ENCODE peak calls at places on chromosomes 12 and 14, in eight cellular contexts. O is ascending aorta, K is A549, W is BE2C, Q is nephron progenitor cell, H is pancreas, E is cardiac fibroblast, L is AG10803. I is an unnamed sample.

GRCh38 chr12:20184514-20184913 is 183.8 kb upstream of the PDE3A start:
- DNase-seq in O (no peak), K (no peak), W (no peak), Q (no peak), H (no peak), E (no peak), L (no peak), I (no peak)

GRCh38 chr14:82029038-82029437 is 495.4 kb upstream of the SEL1L start:
- DNase-seq in O (no peak), K (no peak), W (no peak), Q (no peak), H (no peak), E (no peak), L (no peak), I (no peak)

GRCh38 chr14:105636935-105637334 is 110.6 kb downstream of the TMEM121 start:
- DNase-seq in O (no peak), K (no peak), W (no peak), Q (no peak), H (no peak), E (no peak), L (no peak), I (no peak)

GRCh38 chr12:124286414-124286813 is 8.5 kb upstream of the RFLNA start:
- DNase-seq in O (no peak), K (no peak), W (peak; percentile 89), Q (no peak), H (no peak), E (peak; percentile 47), L (no peak), I (no peak)

GRCh38 chr14:31692376-31692781 is 131.2 kb downstream of the NUBPL start:
- DNase-seq in O (no peak), K (no peak), W (no peak), Q (no peak), H (no peak), E (peak; percentile 41), L (peak; percentile 59), I (no peak)

GRCh38 chr14:102805941-102806340 is 28.7 kb downstream of the TRAF3 start:
- DNase-seq in O (no peak), K (no peak), W (no peak), Q (no peak), H (no peak), E (no peak), L (no peak), I (no peak)

GRCh38 chr12:117119592-117120198 is 20.5 kb upstream of the TESC start:
- DNase-seq in O (no peak), K (peak; percentile 56), W (peak; percentile 42), Q (peak; percentile 34), H (no peak), E (no peak), L (no peak), I (no peak)

GRCh38 chr12:116284401-116284800 is 6.9 kb upstream of the MED13L start:
- DNase-seq in O (no peak), K (no peak), W (no peak), Q (no peak), H (no peak), E (peak; percentile 80), L (no peak), I (no peak)

GRCh38 chr12:72872986-72873385 is 600.8 kb downstream of the TRHDE start:
- DNase-seq in O (no peak), K (no peak), W (no peak), Q (peak; percentile 3), H (no peak), E (no peak), L (no peak), I (no peak)

GRCh38 chr14:91290986-91291385 is 46.5 kb upstream of the GPR68 start:
- DNase-seq in O (no peak), K (no peak), W (no peak), Q (no peak), H (no peak), E (no peak), L (no peak), I (no peak)

GRCh38 chr12:2160043-2160442 is 107.3 kb downstream of the CACNA1C start:
- DNase-seq in O (no peak), K (no peak), W (no peak), Q (no peak), H (no peak), E (no peak), L (peak; percentile 36), I (no peak)

GRCh38 chr12:47249719-47250506 is 170.2 kb upstream of the AMIGO2 start:
- DNase-seq in O (no peak), K (no peak), W (no peak), Q (no peak), H (no peak), E (peak; percentile 75), L (no peak), I (no peak)

GRCh38 chr14:60753264-60754126 is 18.9 kb downstream of the MNAT1 start:
- DNase-seq in O (no peak), K (no peak), W (no peak), Q (no peak), H (no peak), E (peak; percentile 10), L (peak; percentile 61), I (no peak)

GRCh38 chr14:53900499-53900898 is 56.1 kb downstream of the BMP4 start:
- DNase-seq in O (no peak), K (no peak), W (no peak), Q (no peak), H (no peak), E (no peak), L (peak; percentile 63), I (no peak)

GRCh38 chr14:96160913-96161310 is 43.7 kb upstream of the BDKRB2 start:
- DNase-seq in O (no peak), K (no peak), W (no peak), Q (no peak), H (no peak), E (no peak), L (no peak), I (no peak)

DNA sequence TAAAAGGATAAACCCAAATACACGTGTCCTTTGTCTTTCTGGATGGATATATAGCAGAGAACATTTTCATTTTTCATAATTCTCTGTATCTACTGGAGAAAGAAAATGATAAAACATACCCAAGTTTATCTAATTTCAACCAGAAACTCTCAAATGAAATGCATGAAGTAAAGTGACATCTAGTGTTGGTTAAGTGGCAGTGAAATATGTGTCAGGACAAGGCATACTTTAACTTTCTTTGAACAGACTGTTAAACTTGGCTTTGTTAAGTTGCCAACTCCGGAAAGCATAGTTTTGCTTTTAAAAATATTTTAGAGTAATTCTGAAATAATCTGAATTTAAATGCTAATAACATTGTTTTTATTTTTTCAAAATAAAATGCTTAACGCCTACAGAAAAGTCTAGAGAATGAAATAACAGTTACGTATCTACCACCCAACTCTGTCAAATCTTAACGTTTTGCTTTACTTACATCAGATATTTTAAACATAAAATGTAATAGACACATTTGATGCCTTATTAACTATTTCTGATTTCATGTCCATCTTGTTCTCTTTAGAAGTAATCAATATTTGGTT is 25.2 kb upstream of the NTN4 start:
- DNase-seq in O (no peak), K (peak; percentile 43), W (no peak), Q (no peak), H (no peak), E (peak; percentile 63), L (peak; percentile 54), I (no peak)
- TF ChIP-seq CTCF in O (peak; percentile 62), K (peak; percentile 92), W (peak; percentile 73), Q (peak; percentile 60), H (peak; percentile 66), E (peak; percentile 74), L (peak; percentile 91), I (peak; percentile 57)

DNA sequence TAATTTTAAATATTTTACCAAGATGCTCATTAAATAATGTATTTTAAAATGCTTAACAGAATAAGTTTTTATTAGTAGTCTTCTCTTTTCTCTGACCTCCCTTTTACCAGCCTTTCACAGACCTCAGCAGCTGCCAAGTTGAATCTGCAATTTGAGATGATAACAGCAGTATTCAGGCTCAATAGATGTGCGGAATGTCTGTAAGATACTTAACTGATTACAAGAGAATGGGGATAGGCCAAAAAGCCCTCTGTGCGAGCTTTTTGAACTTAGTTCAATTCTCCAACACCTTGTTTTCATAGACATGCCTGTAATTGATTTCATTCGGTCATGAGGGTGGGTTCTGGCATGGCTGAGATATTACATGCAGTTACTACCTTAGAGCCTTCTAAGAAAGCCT is 277.3 kb downstream of the TMTC2 start:
- DNase-seq in O (no peak), K (no peak), W (no peak), Q (no peak), H (no peak), E (no peak), L (no peak), I (no peak)
- TF ChIP-seq CTCF in O (no peak), K (no peak), W (no peak), Q (no peak), H (no peak), E (no peak), L (no peak), I (no peak)

DNA sequence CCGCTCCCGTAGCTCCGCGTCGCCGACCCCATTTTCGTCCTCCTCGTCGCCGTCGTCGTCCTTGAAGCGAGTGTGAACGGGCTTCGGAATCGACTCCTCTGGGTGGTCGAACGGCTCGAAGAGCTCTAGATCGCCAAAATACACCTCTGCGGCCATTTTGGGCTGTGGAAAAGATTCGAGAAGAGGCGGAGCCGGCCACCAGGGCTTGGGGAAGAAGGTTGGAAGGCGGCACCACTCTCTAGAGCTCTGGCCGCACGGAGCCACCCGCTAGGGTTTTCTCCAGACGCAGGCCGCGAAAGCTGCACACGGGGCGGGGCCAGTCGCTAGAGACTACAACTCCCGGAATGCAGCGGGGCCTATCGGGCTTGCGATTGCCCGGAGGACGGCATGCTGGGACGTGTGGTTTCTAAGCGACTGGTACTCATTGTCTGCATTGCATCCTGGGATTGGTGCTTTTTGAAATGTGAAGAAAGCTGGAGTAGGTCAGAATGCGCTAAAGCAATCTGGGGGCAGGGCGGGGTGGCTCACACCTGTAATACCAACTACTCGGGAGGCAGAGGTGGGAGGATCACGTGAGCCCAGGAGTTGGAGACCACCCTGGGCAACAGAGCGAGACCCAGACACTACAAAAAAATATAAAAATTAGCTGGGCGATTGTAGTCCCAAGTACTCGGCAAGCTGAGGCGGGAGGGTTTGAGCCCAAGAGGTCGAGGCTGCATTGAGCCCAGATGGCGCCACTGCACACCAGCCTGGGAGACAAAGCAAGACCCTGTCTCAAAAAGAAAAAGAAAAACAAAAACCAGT is at the start of gene ZCCHC8:
- DNase-seq in O (peak; percentile 97), K (peak; percentile 98), W (peak; percentile 98), Q (peak; percentile 94), H (peak; percentile 98), E (peak; percentile 98), L (peak; percentile 98), I (peak; percentile 39)
- TF ChIP-seq CTCF in O (no peak), K (peak; percentile 30), W (peak; percentile 19), Q (no peak), H (no peak), E (no peak), L (peak; percentile 7), I (peak; percentile 11)

DNA sequence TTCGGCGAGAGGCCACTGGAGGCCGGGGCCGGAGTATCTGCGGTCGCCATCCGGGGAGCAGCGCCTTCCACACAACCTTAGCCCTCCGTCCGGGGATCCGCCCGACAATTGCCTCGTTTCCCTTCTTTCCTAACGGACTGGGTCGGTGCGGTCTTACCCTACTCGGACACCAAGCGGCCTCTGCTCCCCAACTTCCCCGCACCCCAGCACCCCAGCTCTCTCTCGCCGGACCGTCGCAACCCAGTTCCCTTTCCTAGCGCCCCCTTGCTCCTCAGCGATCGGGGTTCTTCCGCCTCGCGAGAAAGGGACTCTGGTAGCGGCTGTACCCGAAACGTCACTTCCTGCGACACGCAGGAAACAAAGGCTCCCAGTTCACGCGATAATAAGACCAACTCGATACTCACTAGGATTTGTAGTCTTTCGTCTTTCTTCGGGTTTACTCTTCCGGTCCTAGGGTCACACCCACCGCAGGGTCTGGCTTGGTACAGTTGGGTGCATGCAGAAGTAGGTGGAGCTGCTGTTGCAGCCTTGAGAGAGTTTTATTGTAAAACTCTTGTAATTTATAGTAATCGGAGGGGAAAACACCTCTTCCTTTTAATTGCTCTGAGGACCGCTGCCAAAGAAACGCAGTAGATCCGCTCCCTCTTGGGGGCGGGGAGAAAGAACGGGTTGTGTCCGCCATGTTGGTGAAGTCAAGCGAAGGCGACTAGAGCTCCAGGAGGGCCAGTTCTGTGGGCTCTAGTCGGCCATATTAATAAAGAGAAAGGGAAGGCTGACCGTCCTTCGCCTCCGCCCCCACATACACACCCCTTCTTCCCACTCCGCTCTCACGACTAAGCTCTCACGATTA is at the start of the genes THAP2 and ZFC3H1:
- DNase-seq in O (peak; percentile 97), K (peak; percentile 93), W (peak; percentile 93), Q (peak; percentile 81), H (peak; percentile 97), E (peak; percentile 99), L (peak; percentile 100), I (peak; percentile 30)
- TF ChIP-seq CTCF in O (no peak), K (peak; percentile 21), W (peak; percentile 41), Q (no peak), H (no peak), E (peak; percentile 15), L (peak; percentile 48), I (peak; percentile 26)